ENCODE peak calls at places on chromosomes 13 and 19, in five cellular contexts. One of them, this sample, is unnamed.

GRCh38 chr13:111506131-111506530 is 185.7 kb downstream of the TEX29 start:
- DNase-seq in activated T-cell treated with anti-CD3 and anti-CD28 coated beads for 4 hours: no peak
- DNase-seq in GM18507: no peak
- DNase-seq in IMR-90: no peak
- DNase-seq in CD8-positive, alpha-beta memory T cell: no peak
- DNase-seq in this sample: no peak

GRCh38 chr13:37443538-37443937 is 155.0 kb downstream of the POSTN start:
- DNase-seq in activated T-cell treated with anti-CD3 and anti-CD28 coated beads for 4 hours: no peak
- DNase-seq in GM18507: no peak
- DNase-seq in IMR-90: peak
- DNase-seq in CD8-positive, alpha-beta memory T cell: no peak
- DNase-seq in this sample: no peak

GRCh38 chr13:97276862-97277269 is 54.7 kb downstream of the MBNL2 start:
- DNase-seq in activated T-cell treated with anti-CD3 and anti-CD28 coated beads for 4 hours: no peak
- DNase-seq in GM18507: no peak
- DNase-seq in IMR-90: no peak
- DNase-seq in CD8-positive, alpha-beta memory T cell: no peak
- DNase-seq in this sample: no peak

GRCh38 chr13:62483774-62484173 is 1068.1 kb upstream of the PCDH20 start:
- DNase-seq in activated T-cell treated with anti-CD3 and anti-CD28 coated beads for 4 hours: no peak
- DNase-seq in GM18507: no peak
- DNase-seq in IMR-90: peak
- DNase-seq in CD8-positive, alpha-beta memory T cell: no peak
- DNase-seq in this sample: no peak

GRCh38 chr19:15790096-15790495 is 2.6 kb downstream of the OR10H5 start:
- DNase-seq in activated T-cell treated with anti-CD3 and anti-CD28 coated beads for 4 hours: no peak
- DNase-seq in GM18507: no peak
- DNase-seq in IMR-90: no peak
- DNase-seq in CD8-positive, alpha-beta memory T cell: no peak
- DNase-seq in this sample: no peak

GRCh38 chr19:1265611-1266115 is 3.5 kb upstream of the CIRBP start:
- DNase-seq in activated T-cell treated with anti-CD3 and anti-CD28 coated beads for 4 hours: no peak
- DNase-seq in GM18507: no peak
- DNase-seq in IMR-90: peak
- DNase-seq in CD8-positive, alpha-beta memory T cell: peak
- DNase-seq in this sample: no peak

GRCh38 chr19:17052439-17052838 is 22.8 kb downstream of the HAUS8 start:
- DNase-seq in activated T-cell treated with anti-CD3 and anti-CD28 coated beads for 4 hours: no peak
- DNase-seq in GM18507: no peak
- DNase-seq in IMR-90: peak
- DNase-seq in CD8-positive, alpha-beta memory T cell: no peak
- DNase-seq in this sample: no peak

GRCh38 chr13:41075034-41075433 is 13.7 kb downstream of the WBP4 start:
- DNase-seq in activated T-cell treated with anti-CD3 and anti-CD28 coated beads for 4 hours: peak
- DNase-seq in GM18507: no peak
- DNase-seq in IMR-90: peak
- DNase-seq in CD8-positive, alpha-beta memory T cell: peak
- DNase-seq in this sample: no peak

GRCh38 chr19:51573331-51573730 is 2.2 kb downstream of the ZNF175 start:
- DNase-seq in activated T-cell treated with anti-CD3 and anti-CD28 coated beads for 4 hours: no peak
- DNase-seq in GM18507: no peak
- DNase-seq in IMR-90: peak
- DNase-seq in CD8-positive, alpha-beta memory T cell: no peak
- DNase-seq in this sample: no peak

GRCh38 chr13:106680796-106681482 is 113.0 kb upstream of the ARGLU1 start:
- DNase-seq in activated T-cell treated with anti-CD3 and anti-CD28 coated beads for 4 hours: no peak
- DNase-seq in GM18507: no peak
- DNase-seq in IMR-90: no peak
- DNase-seq in CD8-positive, alpha-beta memory T cell: no peak
- DNase-seq in this sample: no peak

GRCh38 chr19:45615795-45616708 is 14.0 kb upstream of the GPR4 start:
- DNase-seq in activated T-cell treated with anti-CD3 and anti-CD28 coated beads for 4 hours: peak
- DNase-seq in GM18507: peak
- DNase-seq in IMR-90: peak
- DNase-seq in CD8-positive, alpha-beta memory T cell: peak
- DNase-seq in this sample: peak

GRCh38 chr19:23440791-23441190 is 45.5 kb upstream of the ZNF91 start:
- DNase-seq in activated T-cell treated with anti-CD3 and anti-CD28 coated beads for 4 hours: no peak
- DNase-seq in GM18507: no peak
- DNase-seq in IMR-90: no peak
- DNase-seq in CD8-positive, alpha-beta memory T cell: no peak
- DNase-seq in this sample: no peak

This sample was measured in GM12892.